ENCODE peak calls at places on chromosome 15, in ten cellular contexts. P is fibroblast of lung, G is kidney, N is GM23248, B is keratinocyte, V is astrocyte, S is neuronal stem cell, O is mammary epithelial cell, E is mesenchymal stem cell, I is K562. K is an unnamed sample.

GRCh38 chr15:45729146-45729545 is 94.3 kb downstream of the SQOR start:
- DNase-seq in I (no peak), B (peak), P (no peak), N (no peak), E (no peak), O (peak), V (no peak), S (no peak), G (no peak), K (no peak)

GRCh38 chr15:55587321-55588069 is 650 bp downstream of the PYGO1 start:
- DNase-seq in E (peak), G (no peak), V (peak), O (peak), I (peak), N (peak), P (peak), S (peak), B (no peak), K (peak)

GRCh38 chr15:58369261-58369699 is 62.5 kb upstream of the LIPC start:
- DNase-seq in B (no peak), V (peak), I (no peak), O (no peak), P (peak), E (peak), N (peak), S (no peak), G (no peak), K (no peak)

GRCh38 chr15:92582206-92582605 is 73.4 kb downstream of the FAM174B start:
- DNase-seq in V (no peak), S (no peak), B (no peak), E (no peak), G (no peak), P (no peak), N (no peak), I (no peak), O (no peak), K (no peak)

GRCh38 chr15:64373360-64373759 is 7.9 kb downstream of the PCLAF start:
- DNase-seq in S (no peak), V (no peak), I (no peak), N (no peak), E (no peak), O (no peak), B (no peak), P (no peak), G (no peak), K (no peak)

GRCh38 chr15:58793862-58794261 is 22.8 kb downstream of the MINDY2 start:
- DNase-seq in P (no peak), E (no peak), I (no peak), B (peak), V (peak), S (no peak), N (no peak), G (no peak), O (peak), K (no peak)

GRCh38 chr15:61169904-61170695 is 59.0 kb downstream of the RORA start:
- DNase-seq in G (no peak), S (no peak), N (no peak), O (no peak), B (no peak), I (no peak), P (no peak), V (no peak), E (no peak), K (no peak)

GRCh38 chr15:62452016-62452415 is 286.9 kb upstream of the C2CD4B start:
- DNase-seq in O (no peak), E (no peak), I (no peak), B (no peak), P (no peak), N (no peak), V (no peak), S (no peak), G (no peak), K (no peak)

GRCh38 chr15:60006203-60006782 is 2.2 kb downstream of the FOXB1 start:
- DNase-seq in E (peak), I (peak), O (peak), N (peak), B (no peak), V (no peak), G (peak), P (peak), S (peak), K (peak)

GRCh38 chr15:36951747-36952247 is 148.6 kb downstream of the MEIS2 start:
- DNase-seq in B (no peak), P (peak), E (peak), S (peak), G (no peak), I (peak), N (peak), O (peak), V (peak), K (no peak)

GRCh38 chr15:62928996-62929350 is 113.6 kb upstream of the TPM1 start:
- DNase-seq in S (no peak), O (peak), N (peak), P (peak), E (peak), I (no peak), B (peak), G (no peak), V (no peak), K (no peak)

GRCh38 chr15:31606261-31606669 is 279.6 kb downstream of the KLF13 start:
- DNase-seq in O (peak), B (peak), P (peak), I (no peak), V (peak), G (no peak), E (peak), N (peak), S (no peak), K (no peak)

GRCh38 chr15:56587686-56588085 is 122.7 kb upstream of the MNS1 start:
- DNase-seq in G (no peak), N (no peak), P (peak), V (peak), O (no peak), B (no peak), S (no peak), E (peak), I (no peak), K (no peak)

GRCh38 chr15:83850015-83850414 is 196.1 kb downstream of the ADAMTSL3 start:
- DNase-seq in V (no peak), I (no peak), P (no peak), B (no peak), E (no peak), G (no peak), S (no peak), O (no peak), N (no peak), K (no peak)

GRCh38 chr15:63172376-63173115 is 15.3 kb upstream of the RPS27L start:
- DNase-seq in N (no peak), O (no peak), B (no peak), I (no peak), V (no peak), E (no peak), P (no peak), G (no peak), S (no peak), K (no peak)

GRCh38 chr15:33357845-33358244 is 47.1 kb downstream of the RYR3 start:
- DNase-seq in S (no peak), G (no peak), O (peak), E (no peak), V (no peak), B (no peak), N (no peak), P (no peak), I (no peak), K (no peak)

GRCh38 chr15:33086500-33087141 is 107.9 kb downstream of the FMN1 start:
- DNase-seq in I (peak), V (peak), N (peak), O (peak), G (no peak), S (no peak), B (no peak), P (peak), E (peak), K (no peak)

GRCh38 chr15:83305696-83306291 is 21.3 kb upstream of the BNC1 start:
- DNase-seq in B (no peak), N (peak), P (no peak), I (no peak), E (peak), V (peak), O (peak), S (no peak), G (no peak), K (no peak)

GRCh38 chr15:92580521-92580920 is 75.1 kb downstream of the FAM174B start:
- DNase-seq in G (no peak), S (no peak), E (no peak), I (no peak), O (no peak), P (no peak), N (no peak), B (no peak), V (no peak), K (no peak)

GRCh38 chr15:45224596-45225217 is 27.3 kb upstream of the SLC28A2 start:
- DNase-seq in P (no peak), G (no peak), N (no peak), O (no peak), E (no peak), S (no peak), B (no peak), V (no peak), I (no peak), K (no peak)

GRCh38 chr15:98657721-98658120 is 9.4 kb downstream of the IGF1R start:
- DNase-seq in O (peak), I (no peak), G (no peak), V (peak), B (no peak), P (no peak), N (peak), E (no peak), S (no peak), K (no peak)

GRCh38 chr15:38888701-38889154 is 324.1 kb upstream of the RASGRP1 start:
- DNase-seq in E (no peak), N (no peak), V (no peak), S (no peak), G (no peak), B (no peak), P (no peak), O (no peak), I (no peak), K (no peak)

GRCh38 chr15:37095993-37096877 is 4.1 kb downstream of the MEIS2 start:
- DNase-seq in S (peak), P (no peak), I (no peak), O (no peak), N (peak), E (peak), B (no peak), G (peak), V (no peak), K (no peak)

GRCh38 chr15:95018888-95019545 is 787.7 kb downstream of the MCTP2 start:
- DNase-seq in V (peak), N (peak), S (no peak), O (peak), E (peak), P (peak), B (peak), G (no peak), I (peak), K (no peak)

GRCh38 chr15:80861776-80862175 is 82.6 kb downstream of the CEMIP start:
- DNase-seq in V (no peak), P (peak), S (no peak), O (peak), G (no peak), E (no peak), I (no peak), N (peak), B (no peak), K (no peak)

GRCh38 chr15:92624401-92624991 is 31.1 kb downstream of the FAM174B start:
- DNase-seq in S (no peak), I (no peak), O (no peak), G (no peak), B (no peak), N (peak), V (peak), P (no peak), E (no peak), K (no peak)

GRCh38 chr15:45666119-45666875 is 31.5 kb downstream of the SQOR start:
- DNase-seq in O (no peak), I (no peak), P (no peak), S (no peak), V (no peak), E (no peak), B (no peak), G (no peak), N (no peak), K (no peak)

GRCh38 chr15:62446984-62447383 is 281.9 kb upstream of the C2CD4B start:
- DNase-seq in G (no peak), N (no peak), P (no peak), I (no peak), V (no peak), S (no peak), B (no peak), E (no peak), O (no peak), K (no peak)

GRCh38 chr15:80426316-80426715 is 22.1 kb downstream of the ARNT2 start:
- DNase-seq in G (no peak), O (no peak), P (no peak), N (no peak), V (no peak), E (no peak), B (no peak), I (no peak), S (no peak), K (no peak)

GRCh38 chr15:38130739-38131498 is 121.7 kb upstream of the SPRED1 start:
- DNase-seq in P (peak), I (no peak), G (peak), E (peak), B (peak), O (peak), N (peak), S (no peak), V (peak), K (peak)

GRCh38 chr15:73927003-73927475 is 777 bp downstream of the LOXL1 start:
- DNase-seq in E (peak), P (no peak), N (peak), G (peak), I (no peak), O (no peak), V (no peak), S (no peak), B (no peak), K (peak)
- H3K9ac ChIP-seq in E (peak), P (peak), N (peak), G (peak), I (no peak), O (no peak), V (peak), S (peak), B (peak), K (peak)

GRCh38 chr15:68580883-68581155 is 2.0 kb downstream of the CORO2B start:
- DNase-seq in P (no peak), S (no peak), B (no peak), O (no peak), I (no peak), N (no peak), V (no peak), G (no peak), E (no peak), K (no peak)
- H3K4me3 ChIP-seq in P (peak), S (no peak), B (no peak), O (no peak), I (no peak), N (no peak), V (no peak), G (no peak), E (no peak), K (no peak)

GRCh38 chr15:67407709-67408257 is 113.1 kb upstream of the C15orf61 start:
- DNase-seq in I (no peak), P (no peak), O (no peak), S (no peak), G (no peak), N (no peak), V (no peak), B (no peak), E (no peak), K (no peak)
- H3K27ac ChIP-seq in I (peak), P (no peak), O (no peak), S (no peak), G (no peak), N (no peak), V (no peak), B (no peak), E (no peak), K (no peak)

GRCh38 chr15:89148126-89148525 is 59.9 kb downstream of the ABHD2 start:
- DNase-seq in O (no peak), V (no peak), N (no peak), E (no peak), G (no peak), S (no peak), I (no peak), P (no peak), B (no peak), K (no peak)

GRCh38 chr15:89155656-89156055 is 65.7 kb downstream of the RLBP1 start:
- DNase-seq in S (no peak), B (no peak), V (no peak), G (no peak), E (no peak), I (no peak), N (no peak), P (no peak), O (no peak), K (no peak)

GRCh38 chr15:89150762-89151305 is 62.6 kb downstream of the ABHD2 start:
- DNase-seq in I (no peak), N (no peak), B (no peak), E (no peak), S (no peak), V (no peak), G (no peak), P (no peak), O (no peak), K (no peak)

GRCh38 chr15:89149501-89150101 is 61.3 kb downstream of the ABHD2 start:
- DNase-seq in V (no peak), I (no peak), P (no peak), N (no peak), O (peak), E (no peak), B (peak), S (no peak), G (no peak), K (no peak)

DNA sequence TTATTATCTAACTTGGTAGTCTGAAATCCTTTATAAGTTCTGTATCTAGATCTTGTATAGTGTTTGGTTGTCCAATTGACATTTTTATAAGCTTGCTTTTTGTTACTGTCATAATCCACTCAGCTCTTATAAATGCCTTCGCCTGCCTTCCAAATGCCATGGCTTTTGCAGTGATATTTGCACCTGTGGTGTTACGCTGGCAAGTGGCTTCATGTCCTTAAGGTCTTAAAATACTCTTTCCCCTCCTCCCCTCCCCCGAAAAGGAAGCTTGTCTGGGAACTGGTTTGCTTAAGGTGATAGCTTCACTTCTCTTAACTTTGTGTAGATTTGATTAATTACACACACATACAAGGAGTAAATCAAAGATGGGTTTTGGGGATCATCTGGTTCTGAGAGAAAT is 62.0 kb downstream of the ABHD2 start:
- DNase-seq in V (no peak), B (no peak), O (no peak), P (no peak), I (no peak), E (no peak), G (no peak), N (no peak), S (no peak), K (no peak)
- H3K9ac ChIP-seq in V (no peak), B (no peak), O (no peak), P (no peak), I (no peak), E (no peak), G (no peak), N (no peak), S (no peak), K (peak)

GRCh38 chr15:85541744-85542143 is 161.3 kb downstream of the AKAP13 start:
- DNase-seq in B (no peak), N (peak), V (no peak), G (no peak), P (no peak), I (no peak), O (peak), E (no peak), S (no peak), K (no peak)

GRCh38 chr15:85545185-85545584 is 164.8 kb downstream of the AKAP13 start:
- DNase-seq in S (no peak), I (no peak), V (no peak), P (peak), G (no peak), O (no peak), B (no peak), N (peak), E (peak), K (no peak)

GRCh38 chr15:85543741-85544155 is 163.3 kb downstream of the AKAP13 start:
- DNase-seq in P (peak), N (no peak), O (peak), B (no peak), G (peak), I (no peak), E (no peak), V (no peak), S (no peak), K (peak)

GRCh38 chr15:85542488-85542887 is 162.1 kb downstream of the AKAP13 start:
- DNase-seq in B (no peak), O (no peak), G (no peak), I (no peak), E (no peak), N (no peak), S (no peak), V (no peak), P (no peak), K (no peak)

GRCh38 chr15:85542895-85543331 is 162.5 kb downstream of the AKAP13 start:
- DNase-seq in G (no peak), P (peak), I (no peak), E (no peak), V (no peak), O (peak), S (no peak), B (no peak), N (peak), K (no peak)
- H3K4me3 ChIP-seq in G (no peak), P (no peak), I (no peak), E (no peak), V (no peak), O (no peak), S (no peak), B (no peak), N (no peak), K (no peak)

K was measured in colonic mucosa.